ENCODE peak calls at places on chromosomes 1 and 21, in nine cellular contexts. L, Z, P, M, K, Y, U, T and O are unnamed samples.
A peak's percentile ranks its signal among the peaks of the same experiment; 100 is the strongest.

GRCh38 chr1:46077669-46078068 is 54.8 kb downstream of the PIK3R3 start:
- DNase-seq in Y (no peak), K (no peak), M (no peak), T (no peak), L (no peak), Z (no peak), U (no peak), P (peak; percentile 29), O (peak; percentile 90)

GRCh38 chr1:151837197-151837596 is 2.4 kb downstream of the C2CD4D start:
- DNase-seq in L (no peak), K (no peak), Z (no peak), M (no peak), P (no peak), T (no peak), U (no peak), Y (no peak), O (no peak)

GRCh38 chr21:37415938-37416337 is 49.4 kb downstream of the DYRK1A start:
- DNase-seq in M (no peak), T (no peak), Y (no peak), Z (no peak), K (no peak), L (no peak), P (no peak), U (no peak), O (no peak)

GRCh38 chr1:205597691-205598314 is 34.0 kb downstream of the ELK4 start:
- DNase-seq in Z (no peak), L (peak; percentile 89), K (no peak), U (no peak), P (no peak), M (no peak), Y (no peak), T (no peak), O (no peak)

GRCh38 chr21:41817228-41817627 is 50.4 kb upstream of the RIPK4 start:
- DNase-seq in Z (peak; percentile 48), T (peak; percentile 61), L (peak; percentile 75), K (peak; percentile 24), U (peak; percentile 5), P (peak; percentile 89), M (peak; percentile 71), Y (peak; percentile 55), O (peak; percentile 62)

GRCh38 chr21:25456672-25457071 is 150.6 kb downstream of the MRPL39 start:
- DNase-seq in L (no peak), U (no peak), P (no peak), T (no peak), Y (no peak), Z (no peak), M (peak; percentile 6), K (peak; percentile 57), O (peak; percentile 2)

GRCh38 chr1:218481116-218481775 is 136.1 kb downstream of the TGFB2 start:
- DNase-seq in K (no peak), T (no peak), U (no peak), M (no peak), Z (no peak), P (no peak), Y (no peak), L (no peak), O (no peak)

GRCh38 chr1:100868364-100868995 is 26.2 kb downstream of the EXTL2 start:
- DNase-seq in T (no peak), L (peak; percentile 76), P (peak; percentile 72), M (no peak), U (no peak), Z (no peak), Y (peak; percentile 21), K (no peak), O (peak; percentile 47)

GRCh38 chr1:43978551-43979260 is at the start of gene B4GALT2:
- DNase-seq in Z (peak; percentile 53), Y (no peak), K (peak; percentile 19), T (peak; percentile 66), U (peak; percentile 33), M (peak; percentile 60), P (peak; percentile 80), L (peak; percentile 53), O (no peak)

GRCh38 chr1:36520056-36520455 is 37.3 kb upstream of the CSF3R start:
- DNase-seq in M (no peak), Z (no peak), T (no peak), P (no peak), Y (no peak), L (no peak), U (no peak), K (no peak), O (no peak)

GRCh38 chr1:43441894-43442632 is 11.7 kb downstream of the HYI start:
- DNase-seq in T (no peak), Z (peak; percentile 11), U (no peak), Y (no peak), M (no peak), P (no peak), K (no peak), L (no peak), O (no peak)

GRCh38 chr1:55140546-55140983 is 74.6 kb downstream of the USP24 start:
- DNase-seq in U (peak; percentile 46), Z (peak; percentile 58), Y (peak; percentile 92), L (peak; percentile 90), M (peak; percentile 75), T (peak; percentile 87), K (peak; percentile 77), P (peak; percentile 94), O (peak; percentile 74)

GRCh38 chr1:51661081-51661518 is 44.2 kb downstream of the OSBPL9 start:
- DNase-seq in M (no peak), T (no peak), Z (no peak), P (peak; percentile 93), K (no peak), L (peak; percentile 84), U (no peak), Y (peak; percentile 93), O (peak; percentile 70)

GRCh38 chr1:243179714-243180113 is 75.4 kb downstream of the CEP170 start:
- DNase-seq in L (no peak), Z (no peak), K (no peak), Y (no peak), U (no peak), T (no peak), P (no peak), M (no peak), O (peak; percentile 4)

GRCh38 chr21:26753822-26754221 is 91.4 kb downstream of the ADAMTS1 start:
- DNase-seq in P (no peak), Z (no peak), T (peak; percentile 25), M (no peak), U (no peak), K (no peak), L (no peak), Y (no peak), O (no peak)

GRCh38 chr1:220300442-220301121 is 28.3 kb upstream of the RAB3GAP2 start:
- DNase-seq in T (peak; percentile 32), K (no peak), Z (peak; percentile 74), U (no peak), Y (peak; percentile 67), L (peak; percentile 96), P (peak; percentile 93), M (peak; percentile 60), O (peak; percentile 87)

GRCh38 chr1:154170547-154171221 is 15.8 kb upstream of the NUP210L start:
- DNase-seq in Y (no peak), M (no peak), T (no peak), K (peak; percentile 70), U (no peak), P (peak; percentile 42), Z (no peak), L (no peak), O (peak; percentile 70)

GRCh38 chr1:53559854-53560571 is 100.8 kb downstream of the DMRTB1 start:
- DNase-seq in T (peak; percentile 2), Y (no peak), M (no peak), L (no peak), U (no peak), Z (no peak), P (no peak), K (no peak), O (no peak)

GRCh38 chr21:45129231-45129923 is 55.0 kb downstream of the ADARB1 start:
- DNase-seq in M (peak; percentile 11), U (no peak), T (no peak), Z (no peak), K (no peak), P (peak; percentile 15), L (peak; percentile 51), Y (no peak), O (peak; percentile 46)

GRCh38 chr1:17013598-17014320 is 2.0 kb upstream of the ATP13A2 start:
- DNase-seq in K (no peak), Z (no peak), Y (no peak), M (no peak), U (no peak), L (no peak), T (no peak), P (no peak), O (no peak)

GRCh38 chr1:202809597-202810159 is 1.1 kb upstream of the PCAT6 start:
- DNase-seq in M (no peak), T (no peak), L (no peak), U (no peak), Z (no peak), P (no peak), K (no peak), Y (no peak), O (no peak)

GRCh38 chr1:7902478-7903084 is 38.1 kb downstream of the TNFRSF9 start:
- DNase-seq in Z (peak; percentile 32), U (peak; percentile 37), T (peak; percentile 83), K (peak; percentile 60), M (peak; percentile 69), L (peak; percentile 74), Y (peak; percentile 29), P (peak; percentile 81), O (peak; percentile 35)

GRCh38 chr1:31765516-31765915 is 1.4 kb upstream of the ADGRB2 start:
- DNase-seq in K (no peak), U (no peak), L (no peak), P (no peak), T (no peak), M (no peak), Z (no peak), Y (no peak), O (no peak)

GRCh38 chr1:182563095-182563494 is 26.0 kb downstream of the RNASEL start:
- DNase-seq in L (no peak), Z (no peak), P (no peak), M (no peak), U (no peak), Y (no peak), K (no peak), T (no peak), O (no peak)

GRCh38 chr1:22812993-22813790 is 102.6 kb downstream of the EPHB2 start:
- DNase-seq in K (no peak), Y (no peak), U (no peak), T (no peak), Z (no peak), P (no peak), L (no peak), M (no peak), O (no peak)

GRCh38 chr1:41503507-41504125 is 19.1 kb upstream of the EDN2 start:
- DNase-seq in L (peak; percentile 20), P (peak; percentile 68), Z (no peak), K (no peak), Y (no peak), T (no peak), U (no peak), M (no peak), O (no peak)

GRCh38 chr1:64539808-64540207 is 69.9 kb downstream of the CACHD1 start:
- DNase-seq in L (peak; percentile 88), M (no peak), K (no peak), P (peak; percentile 79), Z (peak; percentile 78), U (no peak), Y (no peak), T (peak; percentile 83), O (no peak)

GRCh38 chr1:26945728-26946127 is 14.5 kb downstream of the KDF1 start:
- DNase-seq in M (no peak), P (no peak), Z (no peak), Y (no peak), U (no peak), T (no peak), K (no peak), L (no peak), O (no peak)